ENCODE peak calls at places on chromosomes 3 and 15, in seven cellular contexts. H is kidney epithelial cell, X is bronchial epithelial cell, E is neural progenitor cell, U is NT2/D1, R is ovary, Q is kidney. D is an unnamed sample. For H3K36me3, the result is how much of the 10 kb centered on the place peaks cover.

GRCh38 chr15:50798684-50799083 is 33.2 kb upstream of the SPPL2A start:
- DNase-seq in Q (no peak), X (peak), H (no peak), U (no peak), E (no peak), R (no peak), D (peak)

GRCh38 chr15:39102431-39102830 is 478.4 kb upstream of the THBS1 start:
- DNase-seq in E (no peak), X (no peak), U (no peak), R (no peak), H (no peak), Q (no peak), D (no peak)

GRCh38 chr3:64892664-64893309 is 205.0 kb upstream of the ADAMTS9 start:
- DNase-seq in Q (no peak), E (no peak), R (no peak), U (no peak), H (no peak), X (peak), D (no peak)

GRCh38 chr3:73442886-73443285 is 181.9 kb downstream of the PDZRN3 start:
- DNase-seq in H (no peak), X (no peak), E (no peak), U (no peak), R (no peak), Q (no peak), D (no peak)

GRCh38 chr3:9600597-9600996 is 47.0 kb upstream of the LHFPL4 start:
- DNase-seq in Q (peak), E (no peak), U (no peak), R (peak), H (no peak), X (no peak), D (peak)

GRCh38 chr3:112093180-112093522 is 7.0 kb downstream of the C3orf52 start:
- DNase-seq in E (no peak), H (no peak), X (no peak), U (no peak), Q (no peak), R (no peak), D (no peak)

GRCh38 chr3:66485291-66485968 is 15.4 kb downstream of the LRIG1 start:
- DNase-seq in R (peak), H (no peak), U (no peak), E (no peak), X (peak), Q (no peak), D (no peak)

GRCh38 chr15:96079882-96080281 is 250.6 kb upstream of the NR2F2 start:
- DNase-seq in X (no peak), U (no peak), R (no peak), H (no peak), Q (no peak), E (no peak), D (no peak)

GRCh38 chr3:152120606-152121291 is 148.0 kb upstream of the MBNL1 start:
- DNase-seq in U (no peak), Q (no peak), E (no peak), X (peak), R (no peak), H (no peak), D (no peak)

GRCh38 chr15:64213646-64214045 is 50.8 kb upstream of the PPIB start:
- DNase-seq in X (peak), E (no peak), H (no peak), U (no peak), R (no peak), Q (no peak), D (no peak)

GRCh38 chr15:81054236-81054635 is 53.5 kb downstream of the TLNRD1 start:
- DNase-seq in R (no peak), U (no peak), H (no peak), E (no peak), X (no peak), Q (no peak), D (no peak)

GRCh38 chr3:62183087-62183486 is 190.3 kb downstream of the FEZF2 start:
- DNase-seq in X (no peak), E (no peak), U (no peak), Q (peak), H (no peak), R (no peak), D (no peak)

GRCh38 chr3:95134693-95135375 is 1072.0 kb downstream of the NSUN3 start:
- DNase-seq in U (no peak), X (no peak), H (peak), R (no peak), Q (no peak), E (no peak), D (no peak)

GRCh38 chr3:120429921-120430361 is 20.9 kb downstream of the FSTL1 start:
- DNase-seq in R (no peak), Q (no peak), E (no peak), H (no peak), U (no peak), X (no peak), D (no peak)

GRCh38 chr15:60002528-60003218 is 1.4 kb upstream of the FOXB1 start:
- DNase-seq in Q (no peak), U (no peak), E (no peak), X (no peak), H (no peak), R (no peak), D (no peak)

GRCh38 chr15:98946301-98947255 is 61.0 kb downstream of the PGPEP1L start:
- DNase-seq in E (no peak), X (no peak), U (no peak), H (no peak), R (no peak), Q (no peak), D (no peak)

GRCh38 chr3:132788299-132788698 is 66.1 kb upstream of the NPHP3 start:
- DNase-seq in R (peak), H (peak), E (no peak), U (no peak), X (peak), Q (no peak), D (no peak)

GRCh38 chr15:85010472-85011209 is 29.0 kb downstream of the PDE8A start:
- DNase-seq in Q (no peak), U (no peak), X (no peak), R (no peak), H (no peak), E (peak), D (no peak)

GRCh38 chr15:51491941-51492340 is 130.6 kb downstream of the DMXL2 start:
- DNase-seq in H (no peak), Q (no peak), X (no peak), R (no peak), U (no peak), E (no peak), D (no peak)

GRCh38 chr15:48560321-48561051 is 85.0 kb downstream of the FBN1 start:
- DNase-seq in X (no peak), H (no peak), Q (no peak), E (no peak), R (no peak), U (no peak), D (no peak)

GRCh38 chr3:53890726-53891499 is 746 bp downstream of the SELENOK start:
- DNase-seq in U (no peak), X (peak), Q (no peak), H (no peak), R (no peak), E (peak), D (peak)

GRCh38 chr3:172808969-172809546 is 58.5 kb downstream of the ECT2 start:
- DNase-seq in U (no peak), Q (no peak), R (no peak), E (peak), H (no peak), X (peak), D (no peak)

GRCh38 chr15:80787238-80787805 is 8.2 kb downstream of the CEMIP start:
- DNase-seq in E (peak), Q (no peak), R (no peak), X (no peak), H (no peak), U (no peak), D (no peak)

GRCh38 chr3:178367817-178368617 is 168.2 kb upstream of the KCNMB2 start:
- DNase-seq in X (no peak), Q (no peak), E (no peak), R (no peak), U (no peak), H (no peak), D (no peak)

GRCh38 chr3:117997201-117998049 is 1037.2 kb downstream of the IGSF11 start:
- DNase-seq in E (peak), Q (peak), X (peak), U (peak), H (peak), R (peak), D (peak)

GRCh38 chr3:125163739-125164601 is 48.6 kb downstream of the SLC12A8 start:
- DNase-seq in R (no peak), U (no peak), E (peak), Q (no peak), X (peak), H (no peak), D (no peak)

GRCh38 chr3:117016359-117016758 is 306.8 kb downstream of the TUSC7 start:
- DNase-seq in R (no peak), X (no peak), H (no peak), U (peak), Q (no peak), E (peak), D (peak)

GRCh38 chr3:110799236-110799635 is 272.4 kb upstream of the NECTIN3 start:
- DNase-seq in Q (no peak), E (no peak), H (no peak), R (no peak), X (peak), U (no peak), D (no peak)

GRCh38 chr15:72358532-72359180 is 17.2 kb downstream of the HEXA start:
- DNase-seq in X (peak), E (no peak), R (no peak), Q (peak), U (no peak), H (no peak), D (peak)

GRCh38 chr3:182364323-182364722 is 429.0 kb upstream of the ATP11B start:
- DNase-seq in U (no peak), Q (no peak), E (no peak), R (no peak), H (no peak), X (no peak), D (no peak)

GRCh38 chr3:69531975-69532827 is 146.3 kb upstream of the FRMD4B start:
- DNase-seq in E (no peak), Q (no peak), R (no peak), X (no peak), H (no peak), U (no peak), D (peak)

GRCh38 chr3:34323517-34323916 is 525.1 kb downstream of the PDCD6IP start:
- DNase-seq in H (no peak), X (no peak), U (no peak), Q (no peak), R (no peak), E (no peak), D (no peak)

GRCh38 chr3:184562875-184563568 is 1.4 kb downstream of the EPHB3 start:
- DNase-seq in R (peak), H (no peak), E (peak), Q (no peak), X (no peak), U (no peak), D (no peak)

GRCh38 chr15:64070965-64071851 is 22.4 kb downstream of the CIAO2A start:
- DNase-seq in E (no peak), X (peak), U (no peak), Q (peak), R (peak), H (peak), D (no peak)

GRCh38 chr15:53197426-53197839 is 407.3 kb upstream of the ONECUT1 start:
- DNase-seq in Q (peak), U (peak), R (peak), E (peak), X (peak), H (peak), D (peak)

GRCh38 chr3:78918361-78919020 is 849.3 kb downstream of the ROBO1 start:
- DNase-seq in U (no peak), H (no peak), Q (no peak), R (no peak), E (no peak), X (peak), D (no peak)

GRCh38 chr3:101665357-101665756 is 11.6 kb downstream of the ZBTB11 start:
- DNase-seq in U (no peak), Q (no peak), H (no peak), R (no peak), X (no peak), E (no peak), D (no peak)

GRCh38 chr3:101671014-101671413 is 5.9 kb downstream of the ZBTB11 start:
- DNase-seq in U (no peak), E (no peak), R (no peak), H (no peak), Q (no peak), X (no peak), D (no peak)

GRCh38 chr3:101667331-101667730 is 9.6 kb downstream of the ZBTB11 start:
- DNase-seq in Q (no peak), U (no peak), H (no peak), X (no peak), R (no peak), E (no peak), D (no peak)

GRCh38 chr3:101665851-101666250 is 11.1 kb downstream of the ZBTB11 start:
- DNase-seq in Q (no peak), E (no peak), U (no peak), R (no peak), H (no peak), X (no peak), D (no peak)

DNA sequence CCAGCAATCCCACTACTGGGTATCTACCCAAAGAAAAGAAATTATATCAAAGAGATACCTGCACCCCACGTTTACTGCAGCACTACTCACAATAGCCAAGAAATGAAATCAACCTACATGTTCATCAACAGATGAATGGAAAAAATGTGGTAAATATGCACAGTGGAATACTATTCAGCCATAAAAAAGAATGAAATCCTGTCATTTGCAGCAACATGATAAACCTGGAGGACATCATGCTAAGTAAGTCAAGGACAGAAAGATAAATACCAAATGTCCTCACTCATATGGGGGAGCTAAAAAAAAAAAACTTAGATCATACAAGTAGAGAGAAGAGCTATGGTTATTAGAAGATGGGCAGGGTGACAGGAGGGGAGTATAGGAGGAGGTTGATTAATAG is 9.1 kb downstream of the ZBTB11 start:
- DNase-seq in Q (no peak), E (no peak), R (no peak), H (no peak), U (no peak), X (no peak), D (no peak)
- H3K36me3 ChIP-seq in Q (under half), E (under half), R (under half), H (under half), U (half or more), X (under half), D (half or more)

GRCh38 chr15:69876030-69876429 is 221.7 kb downstream of the TLE3 start:
- DNase-seq in E (no peak), H (no peak), Q (no peak), X (no peak), R (no peak), U (no peak), D (peak)
- H3K36me3 ChIP-seq in E (under half), H (under half), Q (under half), X (under half), R (under half), U (under half), D (under half)

DNA sequence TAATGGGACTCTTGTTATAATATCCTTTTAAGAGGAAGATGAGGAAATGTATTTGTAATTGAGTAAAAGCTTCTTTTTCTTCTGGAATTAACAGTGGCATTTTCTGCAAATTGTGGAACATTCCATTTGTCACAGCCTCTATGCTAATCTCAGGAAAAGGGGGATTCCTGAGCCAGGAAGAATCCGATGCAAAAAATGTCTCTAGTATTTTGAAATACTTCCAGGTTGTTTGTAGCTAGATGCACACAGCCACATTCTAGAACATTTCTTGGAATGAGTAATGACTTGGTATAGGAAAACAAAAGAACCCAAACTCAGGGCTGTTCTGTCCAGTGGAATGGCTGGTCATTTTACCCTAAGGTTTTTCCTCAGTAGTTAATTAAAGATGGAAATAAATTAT is 98.5 kb upstream of the SLC2A2 start:
- DNase-seq in U (no peak), E (no peak), X (no peak), H (no peak), R (no peak), Q (no peak), D (no peak)
- H3K36me3 ChIP-seq in U (under half), E (under half), X (under half), H (under half), R (under half), Q (under half), D (under half)

GRCh38 chr3:134474956-134475355 is 10.8 kb downstream of the ANAPC13 start:
- DNase-seq in E (no peak), X (peak), Q (no peak), H (no peak), U (no peak), R (no peak), D (no peak)
- H3K36me3 ChIP-seq in E (under half), X (under half), Q (under half), H (under half), U (under half), R (under half), D (under half)

DNA sequence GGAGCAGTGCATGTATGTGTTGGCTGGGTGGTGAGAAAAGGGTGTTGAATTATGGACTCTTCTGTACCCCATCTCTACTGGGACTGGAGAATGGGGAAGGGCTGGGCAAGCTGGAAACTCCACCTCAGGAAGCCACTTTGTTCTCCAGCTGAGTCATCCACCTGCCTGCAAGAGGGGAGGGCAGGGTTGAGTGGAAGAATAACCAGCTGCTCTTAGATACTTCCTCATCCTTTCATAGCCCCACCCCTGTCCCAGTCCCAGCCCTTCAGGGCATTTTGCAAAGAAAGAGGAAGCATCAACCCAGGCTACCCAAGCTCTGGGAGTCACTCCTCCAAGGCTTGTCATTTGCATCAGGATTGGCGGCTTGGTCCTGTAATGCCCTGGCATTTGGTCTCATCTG is 33.1 kb downstream of the RAB11A start:
- DNase-seq in U (peak), E (no peak), H (peak), Q (peak), R (no peak), X (peak), D (no peak)
- H3K36me3 ChIP-seq in U (half or more), E (under half), H (under half), Q (under half), R (under half), X (under half), D (under half)

GRCh38 chr3:17077614-17078013 is 192.9 kb downstream of the PLCL2 start:
- DNase-seq in E (no peak), Q (no peak), X (no peak), U (no peak), H (no peak), R (no peak), D (no peak)

GRCh38 chr3:17075358-17075757 is 190.6 kb downstream of the PLCL2 start:
- DNase-seq in E (no peak), U (no peak), Q (no peak), H (no peak), R (no peak), X (no peak), D (no peak)

GRCh38 chr3:17078885-17079465 is 194.2 kb downstream of the PLCL2 start:
- DNase-seq in E (no peak), R (no peak), X (no peak), H (no peak), Q (no peak), U (no peak), D (no peak)

GRCh38 chr3:17075907-17076306 is 191.2 kb downstream of the PLCL2 start:
- DNase-seq in Q (no peak), U (no peak), H (no peak), R (no peak), E (no peak), X (no peak), D (no peak)

GRCh38 chr3:17076940-17077605 is 192.3 kb downstream of the PLCL2 start:
- DNase-seq in U (no peak), H (no peak), X (no peak), R (no peak), Q (no peak), E (no peak), D (no peak)
- H3K36me3 ChIP-seq in U (under half), H (under half), X (under half), R (under half), Q (under half), E (under half), D (under half)

GRCh38 chr3:45960289-45960688 is 17.0 kb downstream of the CXCR6 start:
- DNase-seq in R (no peak), X (no peak), U (no peak), Q (no peak), H (no peak), E (no peak), D (no peak)
- H3K36me3 ChIP-seq in R (under half), X (under half), U (half or more), Q (half or more), H (under half), E (under half), D (under half)

GRCh38 chr15:77547801-77548607 is 84.7 kb downstream of the LINGO1 start:
- DNase-seq in E (no peak), U (no peak), Q (peak), R (no peak), H (no peak), X (no peak), D (no peak)
- H3K36me3 ChIP-seq in E (under half), U (under half), Q (under half), R (under half), H (under half), X (under half), D (under half)